ENCODE peak calls at places on chromosome 3, in eight cellular contexts. One of them, this sample, is unnamed.

GRCh38 chr3:5095879-5096278 is 26.2 kb upstream of the ARL8B start:
- DNase-seq in HuH-7.5: no peak
- DNase-seq in ELR: no peak
- DNase-seq in endothelial cell: peak; percentile 63
- DNase-seq in neural crest cell: peak; percentile 55
- DNase-seq in lung: no peak
- DNase-seq in amygdala: no peak
- DNase-seq in AG10803: no peak
- DNase-seq in this sample: no peak

GRCh38 chr3:194872669-194872977 is 186.9 kb downstream of the FAM43A start:
- DNase-seq in HuH-7.5: no peak
- DNase-seq in endothelial cell: no peak
- DNase-seq in AG10803: peak; percentile 60
- DNase-seq in ELR: peak; percentile 59
- DNase-seq in neural crest cell: no peak
- DNase-seq in lung: no peak
- DNase-seq in amygdala: no peak
- DNase-seq in this sample: no peak

GRCh38 chr3:116678853-116679252 is 30.7 kb upstream of the TUSC7 start:
- DNase-seq in endothelial cell: no peak
- DNase-seq in amygdala: no peak
- DNase-seq in ELR: no peak
- DNase-seq in HuH-7.5: no peak
- DNase-seq in AG10803: no peak
- DNase-seq in lung: no peak
- DNase-seq in neural crest cell: no peak
- DNase-seq in this sample: no peak

GRCh38 chr3:155701882-155702465 is 42.9 kb downstream of the PLCH1 start:
- DNase-seq in AG10803: peak; percentile 67
- DNase-seq in lung: no peak
- DNase-seq in neural crest cell: no peak
- DNase-seq in HuH-7.5: peak; percentile 9
- DNase-seq in ELR: peak; percentile 82
- DNase-seq in endothelial cell: no peak
- DNase-seq in amygdala: no peak
- DNase-seq in this sample: peak; percentile 12

GRCh38 chr3:11634081-11634635 is 9.6 kb downstream of the VGLL4 start:
- DNase-seq in amygdala: no peak
- DNase-seq in HuH-7.5: no peak
- DNase-seq in neural crest cell: no peak
- DNase-seq in lung: no peak
- DNase-seq in ELR: no peak
- DNase-seq in AG10803: no peak
- DNase-seq in endothelial cell: no peak
- DNase-seq in this sample: no peak

GRCh38 chr3:39811561-39811960 is 2.2 kb downstream of the MYRIP start:
- DNase-seq in lung: no peak
- DNase-seq in AG10803: no peak
- DNase-seq in endothelial cell: no peak
- DNase-seq in ELR: no peak
- DNase-seq in neural crest cell: no peak
- DNase-seq in HuH-7.5: no peak
- DNase-seq in amygdala: no peak
- DNase-seq in this sample: no peak

GRCh38 chr3:114234739-114235138 is 2.6 kb downstream of the ZNF80 start:
- DNase-seq in lung: no peak
- DNase-seq in neural crest cell: no peak
- DNase-seq in HuH-7.5: no peak
- DNase-seq in amygdala: no peak
- DNase-seq in AG10803: no peak
- DNase-seq in endothelial cell: no peak
- DNase-seq in ELR: no peak
- DNase-seq in this sample: no peak

GRCh38 chr3:129056832-129057231 is 3.7 kb upstream of the GP9 start:
- DNase-seq in ELR: no peak
- DNase-seq in amygdala: no peak
- DNase-seq in neural crest cell: no peak
- DNase-seq in lung: no peak
- DNase-seq in HuH-7.5: no peak
- DNase-seq in endothelial cell: no peak
- DNase-seq in AG10803: no peak
- DNase-seq in this sample: no peak

GRCh38 chr3:20340324-20340928 is 154.4 kb upstream of the SGO1 start:
- DNase-seq in HuH-7.5: no peak
- DNase-seq in neural crest cell: peak; percentile 83
- DNase-seq in ELR: peak; percentile 47
- DNase-seq in AG10803: peak; percentile 78
- DNase-seq in endothelial cell: peak; percentile 82
- DNase-seq in amygdala: peak; percentile 58
- DNase-seq in lung: peak; percentile 67
- DNase-seq in this sample: peak; percentile 79

GRCh38 chr3:182149594-182149993 is 437.9 kb downstream of the SOX2 start:
- DNase-seq in HuH-7.5: no peak
- DNase-seq in endothelial cell: no peak
- DNase-seq in neural crest cell: no peak
- DNase-seq in AG10803: no peak
- DNase-seq in ELR: no peak
- DNase-seq in amygdala: no peak
- DNase-seq in lung: no peak
- DNase-seq in this sample: no peak

GRCh38 chr3:196684548-196685407 is 27.3 kb downstream of the CEP19 start:
- DNase-seq in amygdala: peak; percentile 54
- DNase-seq in AG10803: peak; percentile 40
- DNase-seq in ELR: peak; percentile 72
- DNase-seq in neural crest cell: peak; percentile 74
- DNase-seq in lung: peak; percentile 51
- DNase-seq in HuH-7.5: peak; percentile 49
- DNase-seq in endothelial cell: peak; percentile 64
- DNase-seq in this sample: peak; percentile 19

GRCh38 chr3:166531730-166532129 is 694.5 kb upstream of the BCHE start:
- DNase-seq in neural crest cell: no peak
- DNase-seq in amygdala: no peak
- DNase-seq in ELR: no peak
- DNase-seq in lung: no peak
- DNase-seq in HuH-7.5: no peak
- DNase-seq in endothelial cell: no peak
- DNase-seq in AG10803: no peak
- DNase-seq in this sample: no peak

GRCh38 chr3:47024932-47025331 is 45.5 kb downstream of the NBEAL2 start:
- DNase-seq in ELR: no peak
- DNase-seq in neural crest cell: no peak
- DNase-seq in amygdala: no peak
- DNase-seq in endothelial cell: no peak
- DNase-seq in lung: no peak
- DNase-seq in HuH-7.5: no peak
- DNase-seq in AG10803: peak; percentile 27
- DNase-seq in this sample: no peak

This sample was measured in HS-27A.